ENCODE peak calls at places on chromosome 21, in four cellular contexts. I, X, C and P are unnamed samples.

GRCh38 chr21:14260459-14260764 is 44.5 kb downstream of the RBM11 start:
- DNase-seq in I (no peak), X (no peak), C (no peak), P (no peak)

GRCh38 chr21:41761211-41762181 is 5.4 kb downstream of the RIPK4 start:
- DNase-seq in I (no peak), X (peak), C (no peak), P (peak)

GRCh38 chr21:43736224-43736883 is 17.4 kb downstream of the PDXK start:
- DNase-seq in I (no peak), X (no peak), C (no peak), P (no peak)

GRCh38 chr21:26388731-26389231 is 184.3 kb downstream of the CYYR1 start:
- DNase-seq in I (no peak), X (no peak), C (no peak), P (peak)

GRCh38 chr21:44535963-44536362 is 4.0 kb downstream of the KRTAP10-1 start:
- DNase-seq in I (no peak), X (no peak), C (no peak), P (no peak)

GRCh38 chr21:31198575-31198974 is 145.5 kb downstream of the TIAM1 start:
- DNase-seq in I (no peak), X (no peak), C (no peak), P (peak)

GRCh38 chr21:40793057-40793456 is 53.9 kb downstream of the DSCAM start:
- DNase-seq in I (no peak), X (no peak), C (no peak), P (peak)

GRCh38 chr21:46634966-46635323 is 529 bp upstream of the PRMT2 start:
- DNase-seq in I (peak), X (no peak), C (no peak), P (peak)

GRCh38 chr21:44049182-44049581 is 37.1 kb downstream of the TRAPPC10 start:
- DNase-seq in I (no peak), X (no peak), C (no peak), P (peak)

GRCh38 chr21:26093094-26093493 is 77.5 kb downstream of the APP start:
- DNase-seq in I (no peak), X (no peak), C (no peak), P (peak)

GRCh38 chr21:41601573-41602371 is 93.8 kb upstream of the TMPRSS2 start:
- DNase-seq in I (no peak), X (no peak), C (no peak), P (no peak)

GRCh38 chr21:34022557-34023335 is 50.6 kb upstream of the MRPS6 start:
- DNase-seq in I (no peak), X (no peak), C (no peak), P (peak)

GRCh38 chr21:45317401-45318145 is 29.9 kb upstream of the POFUT2 start:
- DNase-seq in I (no peak), X (peak), C (peak), P (no peak)

GRCh38 chr21:38202811-38203210 is 54.0 kb upstream of the KCNJ15 start:
- DNase-seq in I (no peak), X (no peak), C (no peak), P (peak)

GRCh38 chr21:42414553-42414927 is 10.8 kb downstream of the UBASH3A start:
- DNase-seq in I (no peak), X (no peak), C (no peak), P (no peak)

GRCh38 chr21:16007933-16008332 is 278.2 kb downstream of the USP25 start:
- DNase-seq in I (no peak), X (no peak), C (no peak), P (no peak)

GRCh38 chr21:29084372-29084771 is 10.9 kb upstream of the CCT8 start:
- DNase-seq in I (no peak), X (no peak), C (no peak), P (no peak)

GRCh38 chr21:32382108-32382601 is 10.7 kb downstream of the URB1 start:
- DNase-seq in I (no peak), X (no peak), C (no peak), P (peak)

GRCh38 chr21:45390831-45391742 is 13.9 kb upstream of the COL18A1 start:
- DNase-seq in I (peak), X (peak), C (peak), P (no peak)

GRCh38 chr21:38773108-38774061 is 32.3 kb upstream of the ETS2 start:
- DNase-seq in I (no peak), X (no peak), C (no peak), P (no peak)

GRCh38 chr21:42362700-42363099 is 3.6 kb downstream of the TFF1 start:
- DNase-seq in I (no peak), X (no peak), C (no peak), P (no peak)